ENCODE peak calls at places on chromosomes 2 and 18, in five cellular contexts. X, T, E, M and R are unnamed samples.

GRCh38 chr18:35141567-35142269 is 99.1 kb upstream of the ZNF397 start:
- DNase-seq in M (no peak), E (no peak), T (no peak), X (no peak), R (no peak)

GRCh38 chr2:67290451-67290991 is 106.6 kb upstream of the ETAA1 start:
- DNase-seq in M (no peak), E (no peak), T (no peak), X (peak; percentile 74), R (no peak)

GRCh38 chr2:147782521-147782920 is 62.3 kb upstream of the ACVR2A start:
- DNase-seq in E (no peak), X (peak; percentile 16), T (no peak), M (no peak), R (no peak)

GRCh38 chr2:96702098-96702785 is 37.6 kb downstream of the LMAN2L start:
- DNase-seq in E (no peak), M (no peak), T (no peak), X (peak; percentile 38), R (peak; percentile 60)

GRCh38 chr2:134308474-134309385 is 54.9 kb downstream of the MGAT5 start:
- DNase-seq in E (no peak), X (no peak), T (no peak), M (no peak), R (no peak)

GRCh38 chr2:36659872-36660312 is 36.6 kb upstream of the VIT start:
- DNase-seq in E (no peak), T (no peak), X (no peak), M (no peak), R (no peak)

GRCh38 chr2:55511508-55512124 is 7.9 kb upstream of the CFAP36 start:
- DNase-seq in X (peak; percentile 61), T (peak; percentile 28), M (no peak), E (peak; percentile 32), R (no peak)

GRCh38 chr2:235106874-235107639 is 155.2 kb downstream of the SH3BP4 start:
- DNase-seq in E (peak; percentile 72), T (peak; percentile 53), X (peak; percentile 83), M (peak; percentile 63), R (peak; percentile 71)

GRCh38 chr2:42067521-42067920 is 19.7 kb downstream of the PKDCC start:
- DNase-seq in M (no peak), T (no peak), E (no peak), X (no peak), R (no peak)

GRCh38 chr2:167293172-167293781 is 405.0 kb downstream of the XIRP2 start:
- DNase-seq in T (no peak), E (peak; percentile 46), X (peak; percentile 15), M (no peak), R (peak; percentile 61)

GRCh38 chr18:28768791-28769768 is 592.1 kb upstream of the CDH2 start:
- DNase-seq in E (no peak), M (no peak), X (no peak), T (no peak), R (no peak)

GRCh38 chr18:57790316-57790715 is 12.8 kb downstream of the ATP8B1 start:
- DNase-seq in M (no peak), T (no peak), X (no peak), E (no peak), R (no peak)

GRCh38 chr2:150609831-150610582 is 122.5 kb upstream of the RND3 start:
- DNase-seq in M (no peak), T (no peak), X (no peak), E (no peak), R (no peak)

GRCh38 chr18:58268849-58269248 is 224.8 kb downstream of the NEDD4L start:
- DNase-seq in E (no peak), T (peak; percentile 29), X (peak; percentile 81), M (no peak), R (no peak)

GRCh38 chr2:86027913-86028762 is 77.5 kb downstream of the POLR1A start:
- DNase-seq in X (no peak), T (no peak), E (no peak), M (peak; percentile 38), R (no peak)

GRCh38 chr18:48915621-48916425 is 34.9 kb downstream of the SMAD7 start:
- DNase-seq in X (no peak), M (no peak), E (no peak), T (no peak), R (peak; percentile 38)

GRCh38 chr2:144516981-144517824 is 2.7 kb downstream of the ZEB2 start:
- DNase-seq in M (peak; percentile 65), X (peak; percentile 82), E (peak; percentile 52), T (peak; percentile 82), R (peak; percentile 84)

GRCh38 chr2:84223191-84223590 is 235.9 kb downstream of the SUCLG1 start:
- DNase-seq in T (no peak), X (peak; percentile 50), M (no peak), E (no peak), R (no peak)

GRCh38 chr2:40611196-40611595 is 159.3 kb upstream of the SLC8A1 start:
- DNase-seq in M (no peak), E (no peak), T (no peak), X (no peak), R (no peak)

GRCh38 chr18:45291616-45292612 is 323.4 kb upstream of the SLC14A2 start:
- DNase-seq in T (no peak), X (peak; percentile 57), M (no peak), E (peak; percentile 73), R (no peak)

GRCh38 chr2:28810384-28811285 is at the start of gene SPDYA:
- DNase-seq in M (peak; percentile 74), T (no peak), X (no peak), E (peak; percentile 78), R (peak; percentile 86)

GRCh38 chr18:58997811-58998337 is 133.2 kb downstream of the ZNF532 start:
- DNase-seq in X (peak; percentile 55), E (no peak), T (peak; percentile 75), M (peak; percentile 25), R (no peak)

GRCh38 chr2:236538242-236538641 is 31.4 kb upstream of the ACKR3 start:
- DNase-seq in X (no peak), T (no peak), E (no peak), M (no peak), R (no peak)

GRCh38 chr2:7900593-7900992 is 781.3 kb upstream of the ID2 start:
- DNase-seq in T (no peak), M (no peak), E (no peak), X (peak; percentile 51), R (no peak)

GRCh38 chr2:55048925-55049793 is 1.1 kb downstream of the RTN4 start:
- DNase-seq in T (peak; percentile 77), M (peak; percentile 88), X (peak; percentile 80), E (peak; percentile 93), R (peak; percentile 96)

GRCh38 chr18:36321636-36322407 is 24.3 kb downstream of the FHOD3 start:
- DNase-seq in T (no peak), M (no peak), X (peak; percentile 64), E (no peak), R (no peak)

GRCh38 chr18:43533371-43533770 is 256.1 kb upstream of the SYT4 start:
- DNase-seq in T (no peak), X (no peak), E (no peak), M (no peak), R (no peak)